ENCODE peak calls at places on chromosomes 5 and 9, in nine cellular contexts. H is heart left ventricle; G is kidney; Z is uterus; J is OCI-LY7; P is spleen; C is CD8-positive, alpha-beta T cell; N is fibroblast of lung; B is body of pancreas. O is an unnamed sample.
A peak's percentile ranks its signal among the peaks of the same experiment; 100 is the strongest.

GRCh38 chr5:54243483-54244080 is 66.8 kb downstream of the ARL15 start:
- DNase-seq in N (peak; percentile 59), H (no peak), G (no peak), B (peak; percentile 54), J (peak; percentile 46), Z (no peak), C (peak; percentile 33), P (no peak), O (no peak)

GRCh38 chr5:117803533-117803932 is 1184.8 kb downstream of the DTWD2 start:
- DNase-seq in H (no peak), N (peak; percentile 49), P (no peak), J (no peak), C (no peak), G (no peak), B (no peak), Z (no peak), O (no peak)

GRCh38 chr5:75601996-75602395 is 9.3 kb upstream of the ANKDD1B start:
- DNase-seq in G (no peak), H (no peak), N (no peak), P (no peak), Z (no peak), J (no peak), C (no peak), B (no peak), O (no peak)

GRCh38 chr5:141094481-141095262 is at the start of gene PCDHB2:
- DNase-seq in C (no peak), P (no peak), J (no peak), Z (no peak), N (peak; percentile 56), B (peak; percentile 28), G (peak; percentile 50), H (peak; percentile 71), O (no peak)

GRCh38 chr9:87659534-87660419 is 66.1 kb upstream of the CTSL start:
- DNase-seq in P (no peak), G (no peak), Z (no peak), C (no peak), B (no peak), N (no peak), J (no peak), H (no peak), O (no peak)

GRCh38 chr9:128094950-128095544 is 27.0 kb downstream of the SLC25A25 start:
- DNase-seq in J (no peak), N (no peak), Z (no peak), C (no peak), H (no peak), G (peak; percentile 43), P (peak; percentile 53), B (no peak), O (no peak)

GRCh38 chr5:66958984-66959641 is 237.5 kb downstream of the CD180 start:
- DNase-seq in H (peak; percentile 64), C (no peak), B (peak; percentile 24), G (no peak), N (peak; percentile 84), Z (peak; percentile 42), J (no peak), P (no peak), O (no peak)

GRCh38 chr5:94731471-94731870 is 113.0 kb downstream of the SLF1 start:
- DNase-seq in N (no peak), G (no peak), H (no peak), C (no peak), J (no peak), P (no peak), B (no peak), Z (no peak), O (no peak)

GRCh38 chr5:157750320-157750719 is 6.8 kb downstream of the LSM11 start:
- DNase-seq in G (no peak), H (no peak), P (no peak), C (no peak), N (no peak), B (no peak), Z (peak; percentile 53), J (no peak), O (no peak)

GRCh38 chr9:134662143-134662876 is 20.7 kb downstream of the COL5A1 start:
- DNase-seq in H (peak; percentile 81), N (peak; percentile 93), P (peak; percentile 59), Z (peak; percentile 87), B (peak; percentile 30), G (peak; percentile 87), C (no peak), J (no peak), O (peak; percentile 76)

GRCh38 chr9:134661791-134662142 is 20.2 kb downstream of the COL5A1 start:
- DNase-seq in G (peak; percentile 55), P (no peak), J (no peak), B (no peak), H (peak; percentile 43), C (no peak), Z (peak; percentile 79), N (no peak), O (peak; percentile 70)

GRCh38 chr9:134664446-134664845 is 22.8 kb downstream of the COL5A1 start:
- DNase-seq in J (no peak), C (no peak), H (no peak), B (no peak), G (peak; percentile 15), Z (no peak), N (no peak), P (no peak), O (no peak)

GRCh38 chr9:134663753-134664415 is 22.3 kb downstream of the COL5A1 start:
- DNase-seq in B (no peak), N (no peak), C (no peak), J (no peak), Z (no peak), P (no peak), H (no peak), G (peak; percentile 47), O (no peak)

DNA sequence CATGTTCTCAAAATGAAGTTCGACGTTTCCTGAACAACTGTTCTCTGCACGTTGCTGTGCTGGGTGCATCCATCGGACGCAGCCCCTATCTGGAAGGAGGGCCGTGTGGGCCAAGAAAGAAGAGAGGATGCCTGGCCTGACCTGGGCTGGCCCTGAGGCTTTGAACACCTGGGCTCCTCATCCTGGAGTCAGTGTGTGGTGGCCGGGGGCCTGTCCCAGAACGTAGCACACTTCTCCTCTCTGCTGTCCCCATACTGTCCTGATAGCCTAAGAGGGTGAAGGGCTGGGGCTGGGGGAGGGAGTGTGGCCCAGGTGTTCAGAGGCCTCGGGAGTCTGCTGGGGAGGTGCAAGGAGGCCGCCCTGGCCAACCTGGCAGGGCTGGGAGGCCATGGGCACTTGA is 21.5 kb downstream of the COL5A1 start:
- DNase-seq in H (no peak), Z (no peak), N (no peak), C (no peak), G (peak; percentile 42), B (no peak), P (no peak), J (no peak), O (peak; percentile 32)
- H3K4me1 ChIP-seq in H (peaks cover 15% of the 10 kb centered on the region), Z (peaks cover 32% of the 10 kb centered on the region), N (peaks cover 42% of the 10 kb centered on the region), C (no peaks in the 10 kb centered on the region), G (peaks cover 3% of the 10 kb centered on the region), B (no peaks in the 10 kb centered on the region), P (peaks cover 9% of the 10 kb centered on the region), J (no peaks in the 10 kb centered on the region), O (peaks cover 38% of the 10 kb centered on the region)

GRCh38 chr9:133137451-133138231 is 16.6 kb upstream of the RALGDS start:
- DNase-seq in B (peak; percentile 86), P (no peak), N (no peak), J (no peak), H (peak; percentile 77), C (no peak), Z (no peak), G (peak; percentile 79), O (no peak)
- H3K4me1 ChIP-seq in B (peaks cover 78% of the 10 kb centered on the region), P (peaks cover 85% of the 10 kb centered on the region), N (peaks cover 31% of the 10 kb centered on the region), J (peaks cover 16% of the 10 kb centered on the region), H (peaks cover 36% of the 10 kb centered on the region), C (peaks cover 61% of the 10 kb centered on the region), Z (peaks cover 30% of the 10 kb centered on the region), G (peaks cover 32% of the 10 kb centered on the region), O (peaks cover 29% of the 10 kb centered on the region)

GRCh38 chr5:14487101-14487895 is 94.3 kb upstream of the OTULINL start:
- DNase-seq in J (no peak), Z (no peak), G (no peak), B (no peak), P (no peak), C (no peak), N (no peak), H (no peak), O (no peak)
- H3K4me1 ChIP-seq in J (no peaks in the 10 kb centered on the region), Z (no peaks in the 10 kb centered on the region), G (no peaks in the 10 kb centered on the region), B (no peaks in the 10 kb centered on the region), P (peaks cover 29% of the 10 kb centered on the region), C (no peaks in the 10 kb centered on the region), N (peaks cover 2% of the 10 kb centered on the region), H (peaks cover 11% of the 10 kb centered on the region), O (no peaks in the 10 kb centered on the region)

GRCh38 chr9:108668191-108668940 is 187.4 kb downstream of the ACTL7B start:
- DNase-seq in G (no peak), C (no peak), H (no peak), N (no peak), J (no peak), Z (no peak), B (no peak), P (no peak), O (no peak)
- H3K4me1 ChIP-seq in G (no peaks in the 10 kb centered on the region), C (no peaks in the 10 kb centered on the region), H (no peaks in the 10 kb centered on the region), N (no peaks in the 10 kb centered on the region), J (no peaks in the 10 kb centered on the region), Z (no peaks in the 10 kb centered on the region), B (no peaks in the 10 kb centered on the region), P (no peaks in the 10 kb centered on the region), O (peaks cover 33% of the 10 kb centered on the region)

DNA sequence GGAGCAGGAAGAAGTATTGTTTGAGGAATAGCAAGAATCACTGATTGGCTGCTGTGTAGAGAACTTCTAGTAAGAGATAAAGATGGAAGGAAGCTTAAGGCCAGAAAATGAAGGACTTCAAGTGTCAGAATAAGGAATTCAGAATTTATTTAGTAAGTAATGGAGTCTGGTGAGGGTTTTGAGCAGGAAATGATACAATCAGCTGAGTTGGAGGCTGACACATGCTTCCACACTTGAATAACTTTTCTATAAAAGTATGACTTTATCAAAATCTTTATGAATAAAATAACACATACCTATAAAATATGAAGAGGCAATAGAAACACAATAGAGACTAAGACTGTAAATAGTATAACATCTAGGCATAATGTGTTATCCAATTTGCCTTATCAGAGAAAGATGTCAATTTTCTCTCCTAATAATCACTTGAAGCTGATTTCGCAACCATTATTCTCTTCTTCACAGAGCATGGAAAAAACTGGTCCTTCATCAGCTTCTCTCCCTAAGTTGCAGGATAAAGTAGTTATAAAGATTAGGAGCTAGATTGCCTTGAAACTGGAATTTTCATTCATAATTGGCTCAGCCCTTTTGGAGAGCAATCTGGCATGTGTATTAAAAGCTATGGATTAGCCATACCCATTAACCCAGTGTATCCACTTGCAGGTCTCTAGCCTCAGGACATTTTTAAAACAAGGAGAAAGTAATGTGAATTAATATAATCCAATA is 143.4 kb downstream of the ZNF608 start:
- DNase-seq in B (no peak), H (no peak), G (no peak), P (no peak), Z (no peak), J (no peak), C (no peak), N (no peak), O (no peak)
- H3K4me1 ChIP-seq in B (peaks cover 23% of the 10 kb centered on the region), H (peaks cover 8% of the 10 kb centered on the region), G (peaks cover 6% of the 10 kb centered on the region), P (peaks cover 34% of the 10 kb centered on the region), Z (no peaks in the 10 kb centered on the region), J (peaks cover 23% of the 10 kb centered on the region), C (no peaks in the 10 kb centered on the region), N (no peaks in the 10 kb centered on the region), O (peaks cover 18% of the 10 kb centered on the region)

O was measured in RWPE2.